ENCODE peak calls at places on chromosome 1, in nine cellular contexts. One of them, this sample, is unnamed.

GRCh38 chr1:115547661-115548060 is 94.1 kb upstream of the VANGL1 start:
- DNase-seq in NCI-H774: no peak
- DNase-seq in GM04503: no peak
- DNase-seq in fibroblast of the conjunctiva: no peak
- DNase-seq in HCEC 1CT: no peak
- DNase-seq in LoVo: no peak
- DNase-seq in H9: no peak
- DNase-seq in activated T-cell treated with anti-CD3 and anti-CD28 coated beads, Interleukin-2, amount 50 U/mL, for 48 hours: no peak
- DNase-seq in tibial artery: no peak
- DNase-seq in this sample: no peak

GRCh38 chr1:93995837-93996526 is 86.8 kb upstream of the GCLM start:
- DNase-seq in NCI-H774: no peak
- DNase-seq in GM04503: no peak
- DNase-seq in fibroblast of the conjunctiva: no peak
- DNase-seq in HCEC 1CT: no peak
- DNase-seq in LoVo: no peak
- DNase-seq in H9: no peak
- DNase-seq in activated T-cell treated with anti-CD3 and anti-CD28 coated beads, Interleukin-2, amount 50 U/mL, for 48 hours: no peak
- DNase-seq in tibial artery: no peak
- DNase-seq in this sample: no peak

GRCh38 chr1:20469406-20470076 is 16.5 kb downstream of the CAMK2N1 start:
- DNase-seq in NCI-H774: no peak
- DNase-seq in GM04503: no peak
- DNase-seq in fibroblast of the conjunctiva: no peak
- DNase-seq in HCEC 1CT: no peak
- DNase-seq in LoVo: no peak
- DNase-seq in H9: no peak
- DNase-seq in activated T-cell treated with anti-CD3 and anti-CD28 coated beads, Interleukin-2, amount 50 U/mL, for 48 hours: no peak
- DNase-seq in tibial artery: no peak
- DNase-seq in this sample: no peak

GRCh38 chr1:205791568-205792180 is 16.4 kb upstream of the RAB29 start:
- DNase-seq in NCI-H774: peak
- DNase-seq in GM04503: no peak
- DNase-seq in fibroblast of the conjunctiva: no peak
- DNase-seq in HCEC 1CT: peak
- DNase-seq in LoVo: peak
- DNase-seq in H9: peak
- DNase-seq in activated T-cell treated with anti-CD3 and anti-CD28 coated beads, Interleukin-2, amount 50 U/mL, for 48 hours: peak
- DNase-seq in tibial artery: peak
- DNase-seq in this sample: peak

GRCh38 chr1:205313681-205314308 is 7.8 kb downstream of the NUAK2 start:
- DNase-seq in NCI-H774: no peak
- DNase-seq in GM04503: no peak
- DNase-seq in fibroblast of the conjunctiva: peak
- DNase-seq in HCEC 1CT: peak
- DNase-seq in LoVo: no peak
- DNase-seq in H9: peak
- DNase-seq in activated T-cell treated with anti-CD3 and anti-CD28 coated beads, Interleukin-2, amount 50 U/mL, for 48 hours: peak
- DNase-seq in tibial artery: peak
- DNase-seq in this sample: no peak

GRCh38 chr1:54811739-54812655 is 10.9 kb upstream of the TTC22 start:
- DNase-seq in NCI-H774: no peak
- DNase-seq in GM04503: no peak
- DNase-seq in fibroblast of the conjunctiva: no peak
- DNase-seq in HCEC 1CT: no peak
- DNase-seq in LoVo: no peak
- DNase-seq in H9: peak
- DNase-seq in activated T-cell treated with anti-CD3 and anti-CD28 coated beads, Interleukin-2, amount 50 U/mL, for 48 hours: peak
- DNase-seq in tibial artery: no peak
- DNase-seq in this sample: peak

GRCh38 chr1:153697191-153697872 is 18.8 kb downstream of the NPR1 start:
- DNase-seq in NCI-H774: no peak
- DNase-seq in GM04503: no peak
- DNase-seq in fibroblast of the conjunctiva: no peak
- DNase-seq in HCEC 1CT: no peak
- DNase-seq in LoVo: no peak
- DNase-seq in H9: peak
- DNase-seq in activated T-cell treated with anti-CD3 and anti-CD28 coated beads, Interleukin-2, amount 50 U/mL, for 48 hours: no peak
- DNase-seq in tibial artery: peak
- DNase-seq in this sample: no peak

GRCh38 chr1:95384570-95384969 is 150.6 kb downstream of the RWDD3 start:
- DNase-seq in NCI-H774: no peak
- DNase-seq in GM04503: no peak
- DNase-seq in fibroblast of the conjunctiva: no peak
- DNase-seq in HCEC 1CT: no peak
- DNase-seq in LoVo: peak
- DNase-seq in H9: peak
- DNase-seq in activated T-cell treated with anti-CD3 and anti-CD28 coated beads, Interleukin-2, amount 50 U/mL, for 48 hours: peak
- DNase-seq in tibial artery: no peak
- DNase-seq in this sample: no peak